ENCODE peak calls at places on chromosomes 11 and 22, in four cellular contexts. R, Y, C and V are unnamed samples.

GRCh38 chr11:47983464-47984397 is 3.4 kb downstream of the PTPRJ start:
- DNase-seq in C (no peak), R (no peak), Y (no peak), V (no peak)

GRCh38 chr22:38228873-38229740 is 27.3 kb downstream of the MAFF start:
- DNase-seq in R (no peak), Y (peak; percentile 51), C (no peak), V (no peak)

GRCh38 chr11:109512680-109513079 is 90.7 kb downstream of the C11orf87 start:
- DNase-seq in Y (no peak), R (no peak), C (no peak), V (no peak)

GRCh38 chr11:16874275-16874975 is 136.0 kb downstream of the C11orf58 start:
- DNase-seq in R (no peak), C (peak; percentile 19), Y (no peak), V (no peak)

GRCh38 chr11:126385991-126386728 is 30.7 kb downstream of the ST3GAL4 start:
- DNase-seq in Y (no peak), R (no peak), C (no peak), V (no peak)

GRCh38 chr11:17208257-17208999 is 642 bp upstream of the PIK3C2A start:
- DNase-seq in C (peak; percentile 86), R (no peak), Y (peak; percentile 82), V (peak; percentile 66)

GRCh38 chr11:125036933-125037332 is 26.2 kb upstream of the SLC37A2 start:
- DNase-seq in Y (no peak), R (no peak), C (no peak), V (no peak)

GRCh38 chr11:128715691-128716153 is 21.9 kb downstream of the FLI1 start:
- DNase-seq in C (peak; percentile 14), R (no peak), Y (no peak), V (no peak)

GRCh38 chr11:68040121-68040956 is 1.5 kb downstream of the TCIRG1 start:
- DNase-seq in R (peak; percentile 55), Y (no peak), C (peak; percentile 45), V (peak; percentile 57)

GRCh38 chr11:67504950-67505561 is at the start of gene PITPNM1:
- DNase-seq in R (peak; percentile 68), C (peak; percentile 86), Y (no peak), V (peak; percentile 64)

GRCh38 chr22:22024440-22024839 is 41.9 kb upstream of the TOP3B start:
- DNase-seq in R (no peak), C (no peak), Y (no peak), V (no peak)

GRCh38 chr11:69079891-69080290 is 31.2 kb downstream of the TPCN2 start:
- DNase-seq in R (no peak), C (no peak), Y (no peak), V (no peak)

GRCh38 chr11:122843281-122844150 is 5.2 kb downstream of the CRTAM start:
- DNase-seq in C (no peak), R (peak; percentile 86), Y (no peak), V (peak; percentile 75)

GRCh38 chr11:99548264-99548663 is 527.5 kb downstream of the CNTN5 start:
- DNase-seq in R (no peak), Y (no peak), C (no peak), V (no peak)

GRCh38 chr22:31818481-31819392 is 64.9 kb downstream of the DEPDC5 start:
- DNase-seq in Y (no peak), C (peak; percentile 15), R (no peak), V (no peak)

GRCh38 chr11:61834278-61835004 is 6.3 kb downstream of the FADS2 start:
- DNase-seq in R (peak; percentile 43), C (no peak), Y (no peak), V (peak; percentile 59)

GRCh38 chr11:28242596-28242995 is 134.4 kb downstream of the METTL15 start:
- DNase-seq in Y (no peak), C (no peak), R (no peak), V (no peak)

GRCh38 chr11:65421204-65422103 is 1.1 kb upstream of the NEAT1 start:
- DNase-seq in R (peak; percentile 91), C (peak; percentile 39), Y (peak; percentile 87), V (peak; percentile 83)

GRCh38 chr11:125978778-125979378 is 33.0 kb downstream of the VSIG10L2 start:
- DNase-seq in C (no peak), Y (no peak), R (no peak), V (no peak)

GRCh38 chr11:63488789-63489188 is 2.2 kb downstream of the PLAAT5 start:
- DNase-seq in Y (no peak), R (no peak), C (no peak), V (no peak)

GRCh38 chr11:130023204-130023603 is 20.6 kb upstream of the PRDM10 start:
- DNase-seq in Y (peak; percentile 29), R (no peak), C (no peak), V (no peak)

GRCh38 chr11:39668640-39669039 is 1790.8 kb downstream of the LRRC4C start:
- DNase-seq in C (no peak), R (no peak), Y (no peak), V (no peak)

GRCh38 chr11:113475160-113475761 is at the start of gene DRD2:
- DNase-seq in Y (no peak), C (peak; percentile 86), R (no peak), V (no peak)

GRCh38 chr11:10878408-10879214 is 20.8 kb upstream of the ZBED5 start:
- DNase-seq in C (peak; percentile 70), R (peak; percentile 53), Y (peak; percentile 61), V (peak; percentile 57)

GRCh38 chr11:72970557-72971118 is 156.4 kb downstream of the ATG16L2 start:
- DNase-seq in C (no peak), R (no peak), Y (no peak), V (no peak)
- H3K4me1 ChIP-seq in C (no peaks in the 10 kb centered on the region), R (peaks cover 16% of the 10 kb centered on the region), Y (no peaks in the 10 kb centered on the region), V (peaks cover 28% of the 10 kb centered on the region)

GRCh38 chr11:2564588-2565440 is 120.0 kb downstream of the KCNQ1 start:
- DNase-seq in R (no peak), C (no peak), Y (no peak), V (no peak)
- H3K4me1 ChIP-seq in R (no peaks in the 10 kb centered on the region), C (peaks cover 2% of the 10 kb centered on the region), Y (no peaks in the 10 kb centered on the region), V (no peaks in the 10 kb centered on the region)

DNA sequence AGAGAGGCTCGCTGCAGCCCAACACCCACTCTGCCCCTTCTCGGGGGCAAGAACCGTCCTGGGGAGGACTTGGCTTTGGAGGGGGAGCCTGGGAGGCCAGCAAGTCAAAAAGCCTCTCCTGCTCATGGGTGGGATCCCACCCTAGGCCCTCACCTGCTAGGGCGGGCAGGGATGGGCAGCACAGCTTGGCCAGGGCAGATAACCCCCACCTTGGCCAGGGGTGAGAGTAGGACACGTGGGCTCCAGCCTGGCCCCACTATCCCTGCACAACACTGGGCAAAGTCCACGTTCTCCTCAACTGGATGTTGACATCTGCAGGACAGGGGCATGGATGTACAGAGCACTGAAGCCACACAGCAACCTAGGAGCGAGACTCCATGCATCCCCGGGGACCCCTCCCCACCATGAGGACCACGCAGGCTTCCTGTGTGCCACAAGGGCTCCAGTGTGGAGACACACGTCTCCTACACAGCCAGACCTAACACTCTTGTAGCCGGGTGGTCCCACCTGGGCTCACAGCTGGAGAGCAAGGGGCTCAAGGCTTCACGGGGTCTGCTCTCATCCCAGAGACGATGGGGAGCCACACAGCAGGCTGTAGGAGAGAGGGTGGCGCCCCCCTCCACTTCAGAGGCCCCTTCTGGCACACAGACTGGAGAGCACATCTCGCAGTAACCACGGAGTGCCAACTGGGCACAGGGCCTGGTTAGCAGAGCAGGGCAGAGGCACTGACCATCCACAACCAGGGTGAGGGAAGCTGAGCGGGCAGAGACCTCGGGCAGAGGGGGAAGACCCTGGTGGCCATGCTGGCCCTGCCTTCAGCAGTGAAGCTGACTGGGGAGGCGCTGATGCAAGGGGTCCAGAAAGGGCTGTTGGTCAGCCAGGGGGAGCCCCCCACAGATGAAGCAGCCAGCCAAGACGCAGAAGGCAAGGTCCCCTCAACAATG is 171.1 kb downstream of the CRYBB2 start:
- DNase-seq in Y (no peak), C (no peak), R (no peak), V (no peak)
- H3K4me1 ChIP-seq in Y (peaks cover 5% of the 10 kb centered on the region), C (peaks cover 9% of the 10 kb centered on the region), R (peaks cover 46% of the 10 kb centered on the region), V (peaks cover 40% of the 10 kb centered on the region)

GRCh38 chr11:75159081-75159953 is 8.4 kb downstream of the SLCO2B1 start:
- DNase-seq in C (peak; percentile 44), R (no peak), Y (no peak), V (no peak)

GRCh38 chr11:75154646-75155569 is 4.0 kb downstream of the SLCO2B1 start:
- DNase-seq in R (no peak), C (no peak), Y (no peak), V (no peak)

GRCh38 chr11:75158241-75158640 is 7.3 kb downstream of the SLCO2B1 start:
- DNase-seq in R (no peak), C (no peak), Y (no peak), V (no peak)

GRCh38 chr11:75152651-75153553 is 2.0 kb downstream of the SLCO2B1 start:
- DNase-seq in R (no peak), C (no peak), Y (no peak), V (no peak)

GRCh38 chr11:75155570-75156422 is 4.9 kb downstream of the SLCO2B1 start:
- DNase-seq in C (no peak), Y (no peak), R (no peak), V (no peak)
- H3K4me1 ChIP-seq in C (no peaks in the 10 kb centered on the region), Y (peaks cover 10% of the 10 kb centered on the region), R (no peaks in the 10 kb centered on the region), V (no peaks in the 10 kb centered on the region)

GRCh38 chr11:8720868-8721739 is 38.5 kb downstream of the RPL27A start:
- DNase-seq in C (peak; percentile 33), Y (peak; percentile 44), R (no peak), V (no peak)
- H3K4me1 ChIP-seq in C (peaks cover 53% of the 10 kb centered on the region), Y (peaks cover 62% of the 10 kb centered on the region), R (no peaks in the 10 kb centered on the region), V (no peaks in the 10 kb centered on the region)

GRCh38 chr11:117177534-117178209 is 871 bp upstream of the SIDT2 start:
- DNase-seq in C (no peak), R (no peak), Y (no peak), V (no peak)
- H3K4me1 ChIP-seq in C (peaks cover 21% of the 10 kb centered on the region), R (peaks cover 29% of the 10 kb centered on the region), Y (peaks cover 70% of the 10 kb centered on the region), V (peaks cover 30% of the 10 kb centered on the region)

DNA sequence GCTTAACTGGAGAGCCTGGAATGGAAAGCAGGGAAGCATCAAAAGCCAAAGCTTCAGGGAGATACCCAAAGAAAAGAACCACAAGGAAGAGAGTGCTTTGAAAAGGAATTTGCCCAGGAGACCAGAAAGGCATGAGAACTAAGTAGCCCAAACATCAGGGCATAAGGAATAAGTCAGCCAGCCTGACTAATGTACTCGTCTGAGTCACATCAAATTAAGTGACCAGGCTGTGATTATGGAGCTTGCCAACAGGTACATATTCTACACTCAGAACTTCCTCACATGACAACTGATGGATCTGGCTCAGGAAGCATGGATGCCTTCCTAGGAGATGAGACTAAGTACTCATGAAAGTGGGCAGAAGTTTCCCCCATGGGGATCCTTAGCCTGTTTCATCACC is 366.7 kb downstream of the BUD13 start:
- DNase-seq in C (no peak), Y (no peak), R (no peak), V (no peak)
- H3K4me1 ChIP-seq in C (peaks cover 7% of the 10 kb centered on the region), Y (no peaks in the 10 kb centered on the region), R (no peaks in the 10 kb centered on the region), V (no peaks in the 10 kb centered on the region)

DNA sequence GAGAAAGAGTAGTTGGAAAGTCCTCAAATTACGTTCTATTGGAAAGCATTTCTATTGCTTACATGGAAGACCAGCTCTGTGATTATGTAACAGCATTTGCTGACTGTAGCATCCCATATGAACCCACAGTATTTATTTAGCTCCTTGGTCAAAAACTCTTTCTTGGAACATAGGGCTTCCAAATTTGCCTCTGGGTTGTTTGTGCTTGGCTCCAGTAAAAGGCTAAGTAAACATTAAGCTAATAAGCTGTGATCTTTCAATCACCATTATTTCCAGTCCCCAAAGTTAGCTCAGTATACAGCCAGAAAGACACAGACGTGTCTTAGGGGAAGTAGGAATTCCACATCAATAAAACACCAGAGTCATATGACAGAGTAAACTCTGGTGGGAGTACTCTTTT is 668.8 kb downstream of the DLG2 start:
- DNase-seq in R (no peak), C (no peak), Y (no peak), V (no peak)
- H3K4me1 ChIP-seq in R (no peaks in the 10 kb centered on the region), C (no peaks in the 10 kb centered on the region), Y (no peaks in the 10 kb centered on the region), V (no peaks in the 10 kb centered on the region)